ENCODE peak calls at places on chromosomes 13 and 19, in six cellular contexts. R, K, J, P, S and U are unnamed samples.
A peak's percentile ranks its signal among the peaks of the same experiment; 100 is the strongest.

GRCh38 chr13:84994582-84994981 is 804.6 kb downstream of the SLITRK6 start:
- DNase-seq in K (no peak), S (peak; percentile 5), P (no peak), J (no peak), R (no peak), U (no peak)

GRCh38 chr19:48967346-48968178 is 2.5 kb downstream of the FTL start:
- DNase-seq in J (no peak), R (no peak), K (no peak), P (no peak), S (no peak), U (no peak)

GRCh38 chr19:14347999-14348889 is 33.0 kb upstream of the ADGRE5 start:
- DNase-seq in S (no peak), K (peak; percentile 59), P (no peak), J (peak; percentile 42), R (peak; percentile 71), U (peak; percentile 63)

GRCh38 chr13:30698023-30698422 is 37.3 kb upstream of the ALOX5AP start:
- DNase-seq in K (no peak), J (no peak), P (no peak), S (no peak), R (no peak), U (no peak)

GRCh38 chr13:37173214-37173613 is 67.8 kb upstream of the CSNK1A1L start:
- DNase-seq in R (no peak), P (no peak), S (no peak), K (no peak), J (no peak), U (no peak)

GRCh38 chr19:18086590-18087138 is at the start of gene IL12RB1:
- DNase-seq in P (no peak), J (no peak), R (peak; percentile 48), S (no peak), K (peak; percentile 85), U (peak; percentile 69)

GRCh38 chr13:48580185-48580803 is 47.4 kb upstream of the RCBTB2 start:
- DNase-seq in J (peak; percentile 38), K (peak; percentile 64), S (peak; percentile 61), R (peak; percentile 45), P (peak; percentile 71), U (peak; percentile 28)

GRCh38 chr19:58182577-58182988 is 278 bp upstream of the ZNF274 start:
- DNase-seq in J (peak; percentile 53), R (no peak), S (no peak), K (no peak), P (no peak), U (no peak)

GRCh38 chr13:106318941-106319411 is 216.5 kb downstream of the EFNB2 start:
- DNase-seq in J (no peak), S (no peak), R (no peak), K (no peak), P (peak; percentile 89), U (no peak)

GRCh38 chr13:32253911-32254399 is 61.2 kb downstream of the ZAR1L start:
- DNase-seq in R (no peak), P (no peak), J (no peak), K (no peak), S (no peak), U (no peak)